ENCODE peak calls at places on chromosomes 7 and 10, in five cellular contexts. E, Y, I, D and Z are unnamed samples.

GRCh38 chr10:117071293-117072050 is 66.5 kb upstream of the SHTN1 start:
- DNase-seq in E (no peak), Y (no peak), I (no peak), D (no peak), Z (no peak)

GRCh38 chr10:124701881-124702656 is 42.1 kb downstream of the FAM53B start:
- DNase-seq in E (no peak), Y (no peak), I (peak; percentile 66), D (peak; percentile 23), Z (no peak)

GRCh38 chr7:4973728-4974198 is 14.8 kb upstream of the MMD2 start:
- DNase-seq in E (peak; percentile 89), Y (peak; percentile 95), I (peak; percentile 89), D (peak; percentile 79), Z (peak; percentile 85)

GRCh38 chr10:93299195-93299594 is 182.9 kb downstream of the MYOF start:
- DNase-seq in E (no peak), Y (no peak), I (no peak), D (no peak), Z (no peak)

GRCh38 chr10:82982110-82982608 is 1107.2 kb downstream of the NRG3 start:
- DNase-seq in E (no peak), Y (peak; percentile 28), I (peak; percentile 87), D (no peak), Z (no peak)

GRCh38 chr10:29746080-29746797 is 111.5 kb upstream of the SVIL start:
- DNase-seq in E (no peak), Y (no peak), I (peak; percentile 69), D (no peak), Z (no peak)

GRCh38 chr10:23449677-23450220 is 10.9 kb downstream of the OTUD1 start:
- DNase-seq in E (no peak), Y (no peak), I (no peak), D (no peak), Z (peak; percentile 31)

GRCh38 chr7:141956084-141956483 is 9.3 kb upstream of the CLEC5A start:
- DNase-seq in E (no peak), Y (no peak), I (no peak), D (no peak), Z (no peak)

GRCh38 chr7:149715476-149715875 is 57.9 kb downstream of the ZNF467 start:
- DNase-seq in E (no peak), Y (no peak), I (no peak), D (peak; percentile 23), Z (no peak)

GRCh38 chr7:117555260-117555659 is 75.4 kb downstream of the CFTR start:
- DNase-seq in E (no peak), Y (no peak), I (no peak), D (no peak), Z (no peak)

GRCh38 chr7:5429857-5430611 is 6.4 kb upstream of the TNRC18 start:
- DNase-seq in E (no peak), Y (no peak), I (peak; percentile 30), D (no peak), Z (no peak)

GRCh38 chr7:100221767-100222444 is 2.2 kb downstream of the PVRIG start:
- DNase-seq in E (no peak), Y (no peak), I (no peak), D (no peak), Z (no peak)

DNA sequence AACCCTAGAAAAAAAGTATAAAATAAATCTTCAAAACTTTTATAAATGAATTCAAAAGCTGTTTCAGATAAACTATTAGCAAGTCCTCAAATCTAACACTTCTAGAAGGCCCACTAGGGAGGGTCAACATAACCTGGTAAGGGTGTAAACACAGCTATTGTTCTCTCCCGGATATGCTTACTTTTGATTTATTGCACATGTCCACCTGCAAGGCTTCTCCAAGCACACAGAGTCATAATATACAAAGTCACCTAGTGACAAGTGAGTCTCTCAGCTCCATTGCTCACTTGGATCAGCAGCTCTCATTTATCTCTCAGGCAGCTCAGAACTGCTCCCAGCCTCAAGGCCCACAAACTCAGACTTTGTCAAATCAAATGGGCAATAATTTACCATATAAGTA is 44.0 kb upstream of the COL1A2 start:
- DNase-seq in E (no peak), Y (no peak), I (no peak), D (no peak), Z (no peak)
- TF ChIP-seq RFX5 in E (no peak), Y (no peak), I (no peak), D (no peak), Z (no peak)

GRCh38 chr10:102773320-102773719 is 29.6 kb downstream of the WBP1L start:
- DNase-seq in E (no peak), Y (no peak), I (peak; percentile 17), D (no peak), Z (no peak)

GRCh38 chr10:102775201-102775972 is 31.6 kb downstream of the WBP1L start:
- DNase-seq in E (peak; percentile 28), Y (no peak), I (peak; percentile 15), D (no peak), Z (no peak)

GRCh38 chr10:102776779-102777417 is 33.1 kb downstream of the WBP1L start:
- DNase-seq in E (peak; percentile 85), Y (peak; percentile 29), I (peak; percentile 98), D (peak; percentile 73), Z (peak; percentile 67)

GRCh38 chr10:102775973-102776669 is 32.4 kb downstream of the WBP1L start:
- DNase-seq in E (peak; percentile 36), Y (no peak), I (peak; percentile 91), D (peak; percentile 24), Z (no peak)

GRCh38 chr10:102773986-102774385 is 30.2 kb downstream of the WBP1L start:
- DNase-seq in E (no peak), Y (no peak), I (peak; percentile 23), D (no peak), Z (no peak)
- TF ChIP-seq RFX5 in E (no peak), Y (no peak), I (no peak), D (no peak), Z (no peak)

DNA sequence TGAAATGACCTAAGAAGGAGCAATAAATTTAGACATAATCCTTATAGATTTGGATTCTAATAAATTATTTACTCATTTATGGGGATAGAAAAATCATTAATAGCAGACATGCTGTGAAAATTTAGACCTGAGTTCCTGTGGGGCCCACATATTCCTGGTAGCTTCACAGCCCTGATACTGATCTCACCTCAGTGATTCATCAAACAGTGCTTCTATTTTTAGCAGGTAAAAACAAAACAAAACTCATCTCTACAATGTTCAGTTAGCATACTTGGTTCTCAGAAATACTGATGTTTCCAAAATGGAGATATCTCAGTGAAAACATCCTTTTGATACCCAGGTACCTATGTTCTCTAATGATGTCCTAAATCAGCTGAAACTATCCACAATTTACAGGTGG is 841.1 kb upstream of the SORCS1 start:
- DNase-seq in E (no peak), Y (no peak), I (no peak), D (no peak), Z (no peak)
- TF ChIP-seq RFX5 in E (no peak), Y (no peak), I (no peak), D (no peak), Z (no peak)

GRCh38 chr10:97314677-97315076 is 4.4 kb upstream of the FRAT1 start:
- DNase-seq in E (no peak), Y (no peak), I (no peak), D (no peak), Z (no peak)
- TF ChIP-seq RFX5 in E (no peak), Y (no peak), I (no peak), D (no peak), Z (no peak)

DNA sequence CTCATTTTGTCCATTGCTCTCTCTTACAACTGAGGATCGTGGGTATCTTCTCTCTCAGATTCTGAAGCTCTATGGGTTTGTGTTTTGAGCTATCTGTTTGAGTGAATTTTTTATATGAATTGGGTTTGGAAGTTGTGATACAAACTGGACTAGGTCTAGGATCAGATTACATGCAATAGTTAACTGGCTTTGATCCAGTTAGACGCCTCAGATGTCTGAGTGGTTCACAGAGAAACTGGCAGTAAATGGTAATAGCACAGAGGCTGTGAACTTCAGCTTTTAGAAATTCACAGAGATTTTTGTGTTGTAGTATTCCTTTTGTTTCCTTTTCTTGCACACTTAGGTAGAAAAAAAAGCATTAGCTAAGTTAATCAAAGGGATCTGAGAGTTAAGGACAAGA is 12.7 kb upstream of the DNMBP start:
- DNase-seq in E (no peak), Y (no peak), I (peak; percentile 65), D (no peak), Z (no peak)
- TF ChIP-seq RFX5 in E (no peak), Y (no peak), I (no peak), D (no peak), Z (no peak)

DNA sequence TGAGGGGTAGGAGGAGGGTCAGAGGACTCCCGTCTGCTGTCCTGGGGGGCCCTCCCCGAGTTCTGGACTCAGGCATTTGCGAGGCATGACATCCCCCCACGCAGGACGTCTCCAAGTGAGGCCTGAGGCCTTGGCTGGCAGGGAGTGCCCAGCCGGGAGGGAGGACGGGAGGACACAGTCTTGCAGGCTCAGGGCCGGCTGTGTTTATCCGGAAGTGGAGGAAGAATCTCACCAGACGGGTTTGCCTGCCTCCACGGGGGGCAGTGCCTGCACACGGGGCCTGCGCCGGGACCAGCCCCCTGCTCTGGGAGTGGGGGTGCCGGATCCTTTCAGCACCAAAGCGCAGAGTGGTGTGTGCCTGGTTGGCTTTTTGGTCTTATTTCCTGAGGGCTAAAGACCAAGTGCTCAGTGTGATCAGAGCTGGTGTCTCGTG is 10.9 kb downstream of the PWWP2B start:
- DNase-seq in E (no peak), Y (no peak), I (peak; percentile 29), D (no peak), Z (no peak)
- TF ChIP-seq RFX5 in E (no peak), Y (no peak), I (no peak), D (no peak), Z (no peak)

GRCh38 chr10:71444284-71445054 is 47.7 kb downstream of the CDH23 start:
- DNase-seq in E (no peak), Y (no peak), I (no peak), D (no peak), Z (no peak)

GRCh38 chr10:71449026-71449425 is 52.3 kb downstream of the CDH23 start:
- DNase-seq in E (no peak), Y (no peak), I (no peak), D (no peak), Z (no peak)

GRCh38 chr10:71443676-71444075 is 47.0 kb downstream of the CDH23 start:
- DNase-seq in E (no peak), Y (no peak), I (no peak), D (no peak), Z (no peak)

GRCh38 chr10:71448146-71448545 is 51.4 kb downstream of the CDH23 start:
- DNase-seq in E (no peak), Y (no peak), I (no peak), D (no peak), Z (no peak)

DNA sequence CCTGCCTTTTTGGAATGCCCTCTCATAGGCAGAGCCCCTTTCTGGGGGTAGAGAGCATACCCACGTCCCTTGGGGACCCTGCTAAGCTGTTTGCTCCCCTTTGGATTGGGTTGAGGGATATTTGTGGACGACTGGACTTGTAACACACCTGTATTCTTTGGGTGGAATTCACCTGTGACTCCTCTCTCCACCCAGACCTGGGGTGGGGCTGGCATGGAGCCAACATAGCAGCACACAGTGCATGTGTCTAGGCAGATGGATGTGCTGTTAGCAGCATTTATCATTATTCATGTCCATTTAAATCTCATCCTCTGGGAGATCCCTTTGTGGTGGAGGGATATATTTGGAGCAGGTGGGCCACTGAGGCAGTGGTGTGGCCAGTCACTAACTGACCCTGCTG is 51.0 kb downstream of the CDH23 start:
- DNase-seq in E (no peak), Y (no peak), I (no peak), D (no peak), Z (no peak)
- TF ChIP-seq RFX5 in E (no peak), Y (no peak), I (no peak), D (no peak), Z (no peak)

DNA sequence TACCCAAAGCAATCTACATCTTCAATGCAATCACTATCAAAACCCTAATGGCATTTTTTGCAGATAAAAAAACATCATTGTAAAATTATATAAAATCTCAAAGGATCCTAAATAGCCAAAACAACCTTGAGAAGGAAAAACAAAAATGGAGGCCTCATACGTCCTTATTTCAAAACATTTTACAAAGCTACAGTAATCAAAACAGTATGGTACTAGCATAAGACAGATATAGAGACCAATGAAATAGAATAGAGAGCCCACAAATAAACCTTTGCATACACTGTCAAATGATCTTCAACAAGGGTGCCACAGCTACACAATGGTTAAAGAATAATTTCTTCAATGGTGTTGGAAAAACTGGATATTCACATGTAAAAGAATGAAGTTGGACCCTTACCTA is 34.5 kb downstream of the PDLIM1 start:
- DNase-seq in E (no peak), Y (no peak), I (no peak), D (no peak), Z (no peak)
- TF ChIP-seq RFX5 in E (no peak), Y (no peak), I (no peak), D (no peak), Z (no peak)